ENCODE peak calls at places on chromosomes 2 and 18, in seven cellular contexts. T is Peyer's patch; N is adrenal gland; B is fibroblast of mammary gland; K is astrocyte of the spinal cord; M is CD8-positive, alpha-beta T cell; H is GM12865. W is an unnamed sample.

GRCh38 chr2:129431881-129432280 is 547.6 kb upstream of the RAB6C start:
- DNase-seq in T (no peak), N (no peak), B (no peak), K (no peak), M (no peak), H (no peak), W (no peak)

GRCh38 chr2:88053301-88053700 is 2.3 kb downstream of the KRCC1 start:
- DNase-seq in T (no peak), N (no peak), B (peak; percentile 87), K (peak; percentile 20), M (no peak), H (no peak), W (no peak)

GRCh38 chr18:46035701-46036680 is 36.1 kb downstream of the PSTPIP2 start:
- DNase-seq in T (no peak), N (no peak), B (peak; percentile 34), K (peak; percentile 73), M (no peak), H (no peak), W (no peak)

GRCh38 chr18:9869713-9870430 is 15.9 kb upstream of the TXNDC2 start:
- DNase-seq in T (no peak), N (peak; percentile 91), B (peak; percentile 94), K (peak; percentile 50), M (no peak), H (peak; percentile 73), W (peak; percentile 53)

GRCh38 chr18:54647176-54647575 is 56.1 kb downstream of the DYNAP start:
- DNase-seq in T (no peak), N (no peak), B (peak; percentile 22), K (peak; percentile 35), M (no peak), H (peak; percentile 38), W (peak; percentile 5)

GRCh38 chr2:101958071-101958470 is 33.7 kb upstream of the IL1R2 start:
- DNase-seq in T (no peak), N (no peak), B (peak; percentile 84), K (no peak), M (no peak), H (no peak), W (no peak)

GRCh38 chr2:74850816-74851566 is 17.1 kb downstream of the HK2 start:
- DNase-seq in T (no peak), N (no peak), B (no peak), K (no peak), M (no peak), H (no peak), W (no peak)

GRCh38 chr2:226325541-226325940 is 474.1 kb downstream of the IRS1 start:
- DNase-seq in T (no peak), N (no peak), B (no peak), K (no peak), M (no peak), H (no peak), W (no peak)

GRCh38 chr2:2026252-2026831 is 282.0 kb upstream of the PXDN start:
- DNase-seq in T (no peak), N (no peak), B (no peak), K (peak; percentile 40), M (no peak), H (no peak), W (no peak)

GRCh38 chr18:6487968-6488367 is 73.3 kb upstream of the L3MBTL4 start:
- DNase-seq in T (no peak), N (no peak), B (no peak), K (no peak), M (no peak), H (no peak), W (no peak)

GRCh38 chr2:195212586-195212985 is 444.4 kb upstream of the SLC39A10 start:
- DNase-seq in T (no peak), N (no peak), B (no peak), K (no peak), M (no peak), H (no peak), W (no peak)

GRCh38 chr2:31429759-31430438 is 15.4 kb upstream of the XDH start:
- DNase-seq in T (no peak), N (no peak), B (peak; percentile 64), K (peak; percentile 40), M (no peak), H (peak; percentile 7), W (no peak)

GRCh38 chr2:209476367-209477191 is 52.7 kb downstream of the MAP2 start:
- DNase-seq in T (no peak), N (no peak), B (peak; percentile 79), K (peak; percentile 96), M (no peak), H (no peak), W (no peak)

GRCh38 chr2:157897106-157897971 is 21.2 kb upstream of the ACVR1 start:
- DNase-seq in T (no peak), N (no peak), B (no peak), K (no peak), M (no peak), H (peak; percentile 66), W (no peak)

GRCh38 chr18:73861771-73862170 is 285.9 kb downstream of the FBXO15 start:
- DNase-seq in T (no peak), N (no peak), B (no peak), K (no peak), M (no peak), H (no peak), W (no peak)

GRCh38 chr2:48346124-48346536 is 183.8 kb upstream of the STON1 start:
- DNase-seq in T (no peak), N (peak; percentile 87), B (peak; percentile 92), K (peak; percentile 87), M (no peak), H (no peak), W (no peak)

GRCh38 chr2:506866-507265 is 170.3 kb downstream of the TMEM18 start:
- DNase-seq in T (no peak), N (no peak), B (no peak), K (no peak), M (no peak), H (no peak), W (no peak)

GRCh38 chr18:76461148-76461547 is 33.9 kb downstream of the ZNF516 start:
- DNase-seq in T (no peak), N (no peak), B (no peak), K (no peak), M (no peak), H (no peak), W (no peak)

GRCh38 chr18:24785019-24785418 is 324.6 kb downstream of the HRH4 start:
- DNase-seq in T (no peak), N (no peak), B (no peak), K (no peak), M (no peak), H (no peak), W (no peak)

GRCh38 chr18:25434771-25435461 is 83.0 kb upstream of the ZNF521 start:
- DNase-seq in T (no peak), N (no peak), B (no peak), K (no peak), M (no peak), H (no peak), W (no peak)

GRCh38 chr2:16900405-16901025 is 234.9 kb upstream of the CYRIA start:
- DNase-seq in T (no peak), N (no peak), B (no peak), K (no peak), M (no peak), H (peak; percentile 61), W (peak; percentile 4)
- TF ChIP-seq CTCF in T (peak; percentile 41), N (peak; percentile 66), B (peak; percentile 24), K (peak; percentile 48), M (no peak), H (peak; percentile 91), W (peak; percentile 95)

DNA sequence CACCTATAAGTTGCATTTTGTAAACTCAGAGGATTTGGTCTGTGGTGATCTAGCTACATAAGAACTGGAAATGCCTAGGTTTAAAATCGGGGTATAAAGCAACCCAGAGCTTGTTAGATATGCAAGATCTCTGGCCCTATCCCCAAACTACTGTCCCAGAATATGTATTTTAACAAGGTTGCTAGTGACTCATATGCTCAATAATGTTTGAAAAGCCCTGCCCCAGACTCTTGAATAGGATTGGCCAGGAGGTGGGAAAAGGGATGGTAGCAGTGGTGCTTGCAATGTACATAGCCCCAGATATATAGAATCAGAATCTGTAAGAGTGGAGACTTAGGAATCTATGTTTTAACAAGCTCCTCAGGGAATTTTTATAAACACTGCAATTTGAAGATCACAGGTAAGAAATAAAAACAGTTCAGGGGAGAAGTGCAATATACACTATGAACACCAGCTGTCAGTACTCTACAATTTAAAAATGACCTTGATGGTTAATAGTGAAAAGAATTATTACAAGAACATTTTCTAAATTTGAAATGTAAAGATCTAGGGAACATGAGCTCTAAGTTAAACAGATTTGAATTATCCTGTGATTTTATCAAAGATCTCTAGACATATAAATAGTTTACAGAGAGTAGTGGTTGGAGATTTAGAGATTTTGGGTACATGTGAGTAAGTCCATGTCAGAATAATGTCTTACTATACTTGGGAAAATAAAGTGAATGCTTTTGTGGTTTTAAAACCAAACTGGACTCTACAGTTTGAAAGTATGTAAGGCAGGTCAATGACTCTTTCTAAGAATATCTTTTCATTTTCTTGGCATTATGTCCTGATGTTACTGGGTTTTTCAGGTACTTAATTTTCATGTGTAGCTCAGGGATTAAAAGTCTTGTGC is 7.7 kb upstream of the MMADHC start:
- DNase-seq in T (no peak), N (no peak), B (no peak), K (peak; percentile 38), M (no peak), H (no peak), W (no peak)
- TF ChIP-seq CTCF in T (no peak), N (no peak), B (peak; percentile 36), K (peak; percentile 54), M (no peak), H (peak; percentile 6), W (no peak)

DNA sequence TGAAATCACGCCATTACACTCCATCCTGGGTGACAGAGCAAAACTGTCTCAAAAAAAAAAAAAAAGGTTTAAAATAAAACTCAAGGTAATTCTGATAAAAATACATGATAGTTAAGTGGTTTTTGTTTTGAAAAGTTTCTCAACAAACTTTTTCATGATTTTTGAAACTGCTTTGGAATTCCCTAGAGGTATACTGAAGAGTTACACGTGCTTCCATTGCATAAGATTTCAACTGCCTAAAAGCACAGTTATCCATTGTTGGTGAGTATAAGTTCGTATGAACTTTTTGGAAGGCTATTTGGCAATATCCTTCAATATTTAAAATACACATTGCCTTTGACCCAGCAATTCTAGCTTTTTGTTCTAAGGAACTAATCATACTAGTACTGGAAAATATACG is 74.9 kb downstream of the USP34 start:
- DNase-seq in T (no peak), N (no peak), B (peak; percentile 27), K (no peak), M (no peak), H (no peak), W (no peak)
- TF ChIP-seq CTCF in T (no peak), N (no peak), B (no peak), K (no peak), M (no peak), H (no peak), W (no peak)

DNA sequence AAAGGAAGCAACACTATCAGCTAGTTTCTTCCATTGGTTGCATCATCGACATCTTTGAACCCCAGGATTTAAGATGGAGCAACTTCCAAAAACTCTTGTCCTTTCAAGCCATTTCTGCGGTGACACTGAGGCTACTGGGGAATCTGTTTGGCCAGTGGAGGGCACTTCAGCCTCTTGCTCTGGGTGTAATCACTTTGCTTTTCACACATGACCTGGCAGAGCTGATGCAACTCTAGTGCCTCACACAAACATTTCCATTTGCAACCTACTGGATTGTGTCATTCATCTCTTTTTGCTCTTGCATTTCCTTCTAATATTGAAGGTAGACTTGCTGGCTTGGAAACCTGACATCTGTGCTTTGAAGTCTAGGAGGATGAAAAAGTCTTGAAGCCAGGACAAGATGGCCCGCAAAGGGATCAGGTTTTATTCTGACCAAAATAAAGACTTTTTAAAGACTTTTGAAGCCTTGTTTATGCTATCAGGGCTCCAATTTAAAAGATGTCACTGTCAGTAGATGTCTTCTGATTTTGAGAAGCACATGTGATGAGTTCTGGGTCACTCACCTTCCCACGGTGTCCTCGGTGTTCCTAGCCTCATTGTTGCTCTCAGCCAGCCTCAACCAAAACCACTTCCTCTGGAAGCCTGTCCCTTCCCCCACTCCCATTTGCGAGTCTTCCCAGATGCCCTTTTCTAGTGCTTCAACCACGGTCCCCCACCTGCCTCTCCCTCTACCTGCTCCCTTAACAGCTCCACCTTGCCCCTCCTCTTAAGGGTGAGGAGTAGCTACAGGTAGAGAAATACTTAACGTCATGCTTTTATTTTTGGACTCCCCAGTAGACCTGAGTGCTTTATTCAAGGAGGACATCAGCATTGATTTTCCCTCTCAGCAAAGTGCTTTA is 69.7 kb upstream of the KCNE4 start:
- DNase-seq in T (no peak), N (peak; percentile 86), B (peak; percentile 88), K (peak; percentile 85), M (no peak), H (peak; percentile 61), W (no peak)
- TF ChIP-seq CTCF in T (peak; percentile 35), N (peak; percentile 35), B (peak; percentile 83), K (peak; percentile 82), M (no peak), H (peak; percentile 20), W (no peak)

W was measured in GM13977.